ENCODE peak calls at places on chromosomes 4 and X, in six cellular contexts. Y is upper lobe of right lung, B is osteoblast, F is aorta, G is brain microvascular endothelial cell, U is GM23338. C is an unnamed sample.

GRCh38 chr4:153651961-153652784 is 31.9 kb upstream of the TLR2 start:
- DNase-seq in Y (no peak), B (no peak), F (no peak), G (peak; percentile 50), U (no peak), C (no peak)

GRCh38 chrX:50812995-50813842 is 775 bp downstream of the SHROOM4 start:
- DNase-seq in Y (peak; percentile 69), B (peak; percentile 93), F (peak; percentile 82), G (peak; percentile 12), U (peak; percentile 39), C (no peak)

GRCh38 chr4:187995322-187996207 is at the start of gene ZFP42:
- DNase-seq in Y (no peak), B (no peak), F (no peak), G (no peak), U (peak; percentile 81), C (no peak)

GRCh38 chr4:3115637-3116300 is 41.3 kb downstream of the HTT start:
- DNase-seq in Y (no peak), B (no peak), F (no peak), G (no peak), U (no peak), C (no peak)

GRCh38 chrX:1534321-1535168 is 2.4 kb downstream of the P2RY8 start:
- DNase-seq in Y (peak; percentile 60), B (no peak), F (no peak), G (no peak), U (peak; percentile 48), C (no peak)

GRCh38 chrX:108268434-108269080 is 169.7 kb downstream of the COL4A6 start:
- DNase-seq in Y (no peak), B (no peak), F (no peak), G (no peak), U (no peak), C (no peak)

GRCh38 chrX:15451913-15452312 is 41.2 kb downstream of the PIR start:
- DNase-seq in Y (no peak), B (no peak), F (no peak), G (no peak), U (no peak), C (no peak)

GRCh38 chr4:184343400-184344177 is 125.9 kb upstream of the ENPP6 start:
- DNase-seq in Y (peak; percentile 78), B (peak; percentile 94), F (peak; percentile 79), G (peak; percentile 75), U (peak; percentile 95), C (peak; percentile 48)

GRCh38 chr4:53494851-53495250 is 96.4 kb downstream of the LNX1 start:
- DNase-seq in Y (no peak), B (no peak), F (no peak), G (no peak), U (no peak), C (no peak)

GRCh38 chr4:90127706-90128345 is 632 bp downstream of the CCSER1 start:
- DNase-seq in Y (peak; percentile 73), B (peak; percentile 47), F (peak; percentile 76), G (no peak), U (peak; percentile 60), C (no peak)

GRCh38 chrX:21225643-21226042 is 148.6 kb upstream of the CNKSR2 start:
- DNase-seq in Y (no peak), B (no peak), F (no peak), G (no peak), U (no peak), C (no peak)

GRCh38 chrX:109537324-109537665 is 651 bp downstream of the NXT2 start:
- DNase-seq in Y (peak; percentile 62), B (no peak), F (no peak), G (peak; percentile 47), U (peak; percentile 53), C (peak; percentile 26)

GRCh38 chrX:101462892-101463291 is 22.4 kb upstream of the ARMCX4 start:
- DNase-seq in Y (no peak), B (peak; percentile 10), F (no peak), G (peak; percentile 24), U (peak; percentile 52), C (no peak)

GRCh38 chr4:164937576-164938270 is 39.7 kb downstream of the TRIM61 start:
- DNase-seq in Y (no peak), B (no peak), F (no peak), G (peak; percentile 22), U (peak; percentile 60), C (no peak)

GRCh38 chr4:120769227-120769626 is 153.3 kb downstream of the PRDM5 start:
- DNase-seq in Y (no peak), B (peak; percentile 61), F (no peak), G (peak; percentile 92), U (no peak), C (no peak)

GRCh38 chr4:42452823-42453222 is 55.5 kb downstream of the SHISA3 start:
- DNase-seq in Y (no peak), B (no peak), F (no peak), G (no peak), U (no peak), C (peak; percentile 18)

GRCh38 chr4:177696438-177696966 is 254.3 kb upstream of the AGA start:
- DNase-seq in Y (no peak), B (no peak), F (no peak), G (no peak), U (peak; percentile 46), C (no peak)

GRCh38 chr4:170087163-170087700 is 2.5 kb downstream of the AADAT start:
- DNase-seq in Y (no peak), B (no peak), F (no peak), G (no peak), U (no peak), C (no peak)

GRCh38 chr4:128315756-128316520 is 28.3 kb upstream of the PGRMC2 start:
- DNase-seq in Y (no peak), B (no peak), F (no peak), G (no peak), U (no peak), C (no peak)

GRCh38 chr4:8040607-8041006 is 100.9 kb upstream of the AFAP1 start:
- DNase-seq in Y (no peak), B (peak; percentile 59), F (no peak), G (no peak), U (no peak), C (no peak)

DNA sequence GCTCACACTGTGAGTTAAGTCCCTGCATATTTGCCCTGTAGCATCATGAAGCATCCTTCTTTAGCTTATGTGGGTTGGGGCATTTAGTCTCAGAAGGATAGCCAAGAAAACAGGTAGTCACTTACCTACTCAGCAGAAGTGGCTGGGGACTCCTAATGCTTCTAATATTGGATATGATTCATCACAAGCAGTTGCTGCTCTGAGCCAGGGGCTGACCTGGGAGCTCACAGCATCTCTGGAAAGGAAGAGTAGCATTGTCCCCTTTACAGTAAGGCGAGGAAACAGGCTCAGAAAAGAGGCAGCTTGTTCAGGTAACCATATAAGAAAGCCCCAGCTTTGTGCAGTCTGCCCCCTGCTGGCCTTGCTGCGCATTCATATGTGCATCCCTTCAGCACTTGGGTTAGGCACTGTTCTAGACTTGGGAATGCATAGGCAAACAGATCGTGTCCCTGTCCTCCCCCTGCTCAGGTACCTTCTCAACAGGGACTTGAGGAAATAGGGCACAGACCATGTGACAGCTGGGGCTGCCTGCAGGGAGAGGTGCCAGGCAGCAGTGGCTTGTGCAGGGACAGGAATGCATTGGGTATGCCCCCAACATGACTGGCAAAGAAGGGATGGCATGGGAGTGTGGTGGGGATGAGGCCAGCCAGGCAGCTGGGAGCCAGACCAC is 35.7 kb upstream of the TBC1D14 start:
- DNase-seq in Y (peak; percentile 87), B (peak; percentile 89), F (peak; percentile 90), G (peak; percentile 64), U (peak; percentile 81), C (no peak)
- H3K36me3 ChIP-seq in Y (peaks cover 67% of the 10 kb centered on the region), B (peaks cover 48% of the 10 kb centered on the region), F (peaks cover 15% of the 10 kb centered on the region), G (peaks cover 37% of the 10 kb centered on the region), U (peaks cover 12% of the 10 kb centered on the region), C (peaks cover 7% of the 10 kb centered on the region)

GRCh38 chr4:26520728-26521442 is 30.6 kb upstream of the CCKAR start:
- DNase-seq in Y (no peak), B (no peak), F (no peak), G (no peak), U (no peak), C (no peak)
- H3K36me3 ChIP-seq in Y (no peaks in the 10 kb centered on the region), B (no peaks in the 10 kb centered on the region), F (no peaks in the 10 kb centered on the region), G (no peaks in the 10 kb centered on the region), U (no peaks in the 10 kb centered on the region), C (no peaks in the 10 kb centered on the region)

GRCh38 chr4:25814323-25814722 is 48.5 kb downstream of the SEL1L3 start:
- DNase-seq in Y (peak; percentile 74), B (no peak), F (peak; percentile 78), G (peak; percentile 82), U (no peak), C (no peak)
- H3K36me3 ChIP-seq in Y (peaks cover 33% of the 10 kb centered on the region), B (peaks cover under 1% of the 10 kb centered on the region), F (no peaks in the 10 kb centered on the region), G (no peaks in the 10 kb centered on the region), U (no peaks in the 10 kb centered on the region), C (peaks cover 1% of the 10 kb centered on the region)

GRCh38 chr4:86644892-86645291 is 50.8 kb downstream of the PTPN13 start:
- DNase-seq in Y (no peak), B (no peak), F (no peak), G (no peak), U (no peak), C (no peak)
- H3K36me3 ChIP-seq in Y (no peaks in the 10 kb centered on the region), B (peaks cover 1% of the 10 kb centered on the region), F (no peaks in the 10 kb centered on the region), G (no peaks in the 10 kb centered on the region), U (no peaks in the 10 kb centered on the region), C (no peaks in the 10 kb centered on the region)

DNA sequence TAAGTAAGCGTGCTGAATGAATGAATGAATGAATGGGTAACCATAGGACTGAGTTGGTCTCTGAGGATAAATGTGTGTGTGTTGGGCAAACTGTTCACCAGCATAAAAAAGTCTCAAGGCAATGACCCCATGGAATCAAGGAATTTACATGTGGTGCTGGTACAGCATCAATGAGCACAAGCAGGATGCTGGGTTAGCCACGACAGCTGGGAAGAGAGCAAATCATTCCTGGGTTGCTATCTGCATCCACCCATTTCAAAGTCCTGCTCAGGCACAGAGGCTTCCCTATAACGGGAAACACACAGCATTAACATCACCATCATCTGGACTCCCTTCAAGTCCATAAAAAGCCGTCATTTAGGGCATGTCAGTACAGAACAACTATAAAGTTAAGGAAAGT is 41.7 kb downstream of the CCDC149 start:
- DNase-seq in Y (no peak), B (no peak), F (no peak), G (no peak), U (no peak), C (no peak)
- H3K36me3 ChIP-seq in Y (peaks cover 25% of the 10 kb centered on the region), B (peaks cover 15% of the 10 kb centered on the region), F (peaks cover 8% of the 10 kb centered on the region), G (no peaks in the 10 kb centered on the region), U (no peaks in the 10 kb centered on the region), C (no peaks in the 10 kb centered on the region)

DNA sequence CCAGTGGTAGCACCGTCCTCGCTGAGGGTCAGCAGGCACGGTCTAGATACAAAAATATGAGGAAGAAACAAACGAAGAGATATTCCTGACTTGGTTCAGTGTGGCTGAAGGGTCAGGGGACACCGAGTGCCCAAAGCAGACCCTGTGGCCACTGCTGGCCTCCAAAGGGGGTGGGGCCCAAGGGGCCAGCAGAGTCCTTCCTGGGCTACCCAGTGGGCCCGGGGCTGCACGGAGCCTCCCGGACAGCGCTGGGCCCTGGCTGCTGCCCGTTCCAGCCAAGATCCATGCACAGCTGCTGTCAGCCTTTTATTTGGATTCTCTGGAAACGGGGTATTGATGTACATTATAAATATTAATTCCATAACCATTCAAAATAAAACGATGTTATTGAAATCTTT is 20.4 kb downstream of the NELFA start:
- DNase-seq in Y (no peak), B (no peak), F (no peak), G (no peak), U (no peak), C (no peak)
- H3K36me3 ChIP-seq in Y (peaks cover 79% of the 10 kb centered on the region), B (peaks cover 14% of the 10 kb centered on the region), F (peaks cover 10% of the 10 kb centered on the region), G (peaks cover 38% of the 10 kb centered on the region), U (no peaks in the 10 kb centered on the region), C (no peaks in the 10 kb centered on the region)